ENCODE peak calls at places on chromosomes 16 and 17, in five cellular contexts. U, B, K, A and R are unnamed samples. For H3K36me3 and H3K4me1, the result is how much of the 10 kb centered on the place peaks cover.

GRCh38 chr16:67666538-67667433 is at the start of the genes C16orf86 and ENKD1:
- DNase-seq in U (peak), B (peak), A (peak), K (peak), R (peak)

GRCh38 chr17:82664701-82665182 is 16.5 kb upstream of the WDR45B start:
- DNase-seq in A (no peak), K (no peak), U (no peak), B (no peak), R (no peak)

GRCh38 chr17:34487616-34488015 is 91.8 kb upstream of the TMEM132E start:
- DNase-seq in B (no peak), A (no peak), U (no peak), K (no peak), R (no peak)

GRCh38 chr16:65124596-65124995 is 2.7 kb upstream of the CDH11 start:
- DNase-seq in A (no peak), B (no peak), U (no peak), K (no peak), R (no peak)

GRCh38 chr16:85103096-85104079 is 8.9 kb downstream of the CIBAR2 start:
- DNase-seq in K (no peak), U (no peak), B (no peak), A (no peak), R (no peak)

GRCh38 chr16:88387941-88388627 is 5.3 kb downstream of the ZNF469 start:
- DNase-seq in B (peak), A (peak), K (peak), U (peak), R (no peak)

GRCh38 chr16:85008267-85008666 is 3.1 kb downstream of the ZDHHC7 start:
- DNase-seq in A (no peak), U (no peak), K (no peak), B (no peak), R (no peak)

GRCh38 chr16:52494621-52495020 is 52.3 kb downstream of the TOX3 start:
- DNase-seq in B (no peak), U (no peak), K (no peak), A (no peak), R (no peak)

DNA sequence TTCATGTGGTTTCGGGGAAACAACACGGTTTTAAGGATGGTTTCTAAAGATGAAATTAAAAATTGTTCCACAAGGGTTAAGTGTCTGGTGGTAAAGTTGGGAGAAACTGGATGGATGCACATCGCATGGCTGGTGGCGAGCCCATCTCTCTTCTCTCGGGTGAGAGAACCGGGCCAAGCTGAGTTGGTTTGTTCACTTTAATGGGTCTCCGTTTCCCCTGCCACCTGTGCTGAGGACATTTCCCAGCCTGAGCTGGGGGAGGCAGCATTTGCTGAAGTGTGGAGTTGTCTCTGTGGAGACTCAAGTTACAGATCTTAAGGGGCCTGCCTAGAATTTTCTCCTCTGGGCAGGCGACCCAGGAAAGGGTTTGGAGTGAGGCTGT is 7.9 kb downstream of the FUS start:
- DNase-seq in B (no peak), K (no peak), U (no peak), A (no peak), R (no peak)
- H3K36me3 ChIP-seq in B (half or more), K (half or more), U (half or more), A (under half), R (under half)

DNA sequence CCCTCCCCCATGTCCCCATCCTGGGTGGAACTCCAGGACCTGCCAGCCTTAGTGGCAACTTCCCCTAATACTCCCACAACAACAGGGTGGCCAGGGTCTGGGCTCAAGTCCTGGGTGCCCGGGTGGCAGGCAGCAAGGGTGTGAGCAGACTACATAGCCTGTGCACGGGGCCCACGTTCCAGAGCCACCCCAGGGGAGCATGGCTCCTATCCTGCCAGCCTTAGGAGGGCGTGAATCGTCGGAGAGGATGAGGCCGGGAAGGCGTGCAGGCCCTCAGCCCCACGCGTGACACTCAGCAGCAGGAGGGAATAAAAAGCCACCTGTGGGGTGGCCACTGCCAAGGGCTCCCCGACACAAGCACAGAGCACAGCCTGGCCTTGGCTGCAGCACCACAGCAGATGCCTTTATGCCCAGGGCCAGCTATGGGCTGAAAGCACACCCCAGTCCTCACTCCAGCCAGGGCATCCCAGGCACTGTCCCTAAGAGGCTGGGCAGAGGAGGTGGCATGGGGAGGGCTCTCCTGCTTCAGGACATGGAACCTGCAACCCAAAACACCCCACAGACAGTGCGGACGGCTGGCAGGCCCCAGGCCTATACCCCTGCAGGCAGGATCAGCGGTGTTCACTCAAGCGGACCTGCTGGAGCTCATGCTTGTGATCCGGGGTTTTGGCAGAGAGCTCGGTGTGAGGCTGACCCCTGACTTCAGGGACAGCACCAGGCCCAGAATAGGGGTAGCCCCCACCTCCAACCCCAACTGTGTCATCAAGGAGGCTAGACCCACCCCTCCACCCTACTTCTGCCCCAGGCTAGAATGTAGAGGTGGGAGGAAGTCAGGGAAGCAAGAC is 2.7 kb downstream of the BCAR1 start:
- DNase-seq in K (no peak), U (no peak), B (no peak), A (no peak), R (no peak)
- H3K4me1 ChIP-seq in K (half or more), U (half or more), B (half or more), A (half or more), R (half or more)

GRCh38 chr16:23663918-23664317 is 14.8 kb upstream of the PLK1 start:
- DNase-seq in A (no peak), B (no peak), U (no peak), K (no peak), R (no peak)
- H3K36me3 ChIP-seq in A (under half), B (under half), U (half or more), K (half or more), R (under half)

DNA sequence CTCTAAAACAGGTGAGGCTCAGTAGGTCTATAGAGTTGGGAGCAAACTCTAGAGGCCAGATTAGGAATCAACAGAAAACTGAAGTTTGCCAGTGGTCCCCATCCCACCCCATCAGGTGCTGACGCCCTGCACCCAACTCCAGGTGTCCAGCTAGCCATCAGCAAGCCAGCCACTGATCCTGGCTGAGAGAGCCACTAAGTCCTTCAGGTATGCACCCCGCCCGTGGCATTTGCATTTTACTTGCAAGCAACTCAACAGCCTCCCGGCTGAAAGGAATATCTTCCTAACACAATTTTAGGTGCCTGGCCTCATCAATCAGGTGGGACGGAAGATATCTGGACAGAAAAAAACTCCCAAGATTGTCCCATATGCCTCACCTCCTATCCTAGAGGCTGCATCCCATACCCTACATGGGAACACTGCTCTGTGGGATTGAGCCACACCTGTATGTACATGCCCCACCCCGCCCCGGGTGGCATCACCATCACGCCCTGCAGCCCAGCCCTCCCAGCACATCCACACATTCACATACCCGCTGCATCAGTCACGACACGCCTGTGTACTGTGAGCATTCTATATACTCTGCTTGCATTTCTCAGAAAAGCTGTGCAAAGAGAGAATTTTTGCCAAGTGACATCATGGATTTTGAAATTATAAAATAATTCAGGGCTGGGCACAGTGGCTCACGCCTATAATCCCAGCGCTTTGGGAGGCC is 8.3 kb downstream of the OTOP3 start:
- DNase-seq in B (no peak), U (no peak), A (no peak), K (no peak), R (no peak)
- H3K4me1 ChIP-seq in B (under half), U (under half), A (under half), K (under half), R (under half)